ENCODE peak calls at places on chromosome 11, in five cellular contexts. P is osteoblast, X is psoas muscle, A is fibroblast of lung, I is colonic mucosa. C is an unnamed sample.

GRCh38 chr11:63548178-63548577 is 11.6 kb downstream of the PLAAT4 start:
- DNase-seq in P (no peak), X (no peak), A (no peak), I (peak), C (no peak)

GRCh38 chr11:10627306-10627705 is 58.8 kb upstream of the LYVE1 start:
- DNase-seq in P (no peak), X (no peak), A (no peak), I (no peak), C (no peak)

GRCh38 chr11:110251837-110252236 is 44.6 kb downstream of the RDX start:
- DNase-seq in P (no peak), X (no peak), A (peak), I (no peak), C (peak)

GRCh38 chr11:86182976-86183584 is 61.5 kb upstream of the EED start:
- DNase-seq in P (no peak), X (no peak), A (no peak), I (peak), C (no peak)

GRCh38 chr11:95767498-95767897 is 22.1 kb downstream of the FAM76B start:
- DNase-seq in P (no peak), X (no peak), A (peak), I (no peak), C (peak)

GRCh38 chr11:128451651-128452470 is 135.5 kb downstream of the ETS1 start:
- DNase-seq in P (peak), X (peak), A (peak), I (peak), C (peak)

GRCh38 chr11:122633219-122633829 is 22.2 kb upstream of the UBASH3B start:
- DNase-seq in P (no peak), X (no peak), A (peak), I (no peak), C (peak)

GRCh38 chr11:35364101-35364780 is 55.1 kb downstream of the SLC1A2 start:
- DNase-seq in P (no peak), X (peak), A (peak), I (peak), C (peak)

GRCh38 chr11:117410861-117411725 is 83.4 kb downstream of the CEP164 start:
- DNase-seq in P (peak), X (no peak), A (no peak), I (no peak), C (no peak)

GRCh38 chr11:80598905-80599304 is 1158.1 kb upstream of the TENM4 start:
- DNase-seq in P (no peak), X (no peak), A (no peak), I (no peak), C (no peak)

GRCh38 chr11:72263363-72263762 is 19.4 kb upstream of the PHOX2A start:
- DNase-seq in P (no peak), X (no peak), A (peak), I (no peak), C (peak)

GRCh38 chr11:12889243-12889642 is 119.9 kb upstream of the RASSF10 start:
- DNase-seq in P (peak), X (peak), A (peak), I (no peak), C (peak)

GRCh38 chr11:38392176-38392575 is 1794.1 kb upstream of the RAG2 start:
- DNase-seq in P (no peak), X (no peak), A (peak), I (no peak), C (peak)

GRCh38 chr11:8090756-8091155 is 9.7 kb downstream of the TUB start:
- DNase-seq in P (peak), X (no peak), A (peak), I (no peak), C (no peak)

GRCh38 chr11:28793282-28793738 is 685.1 kb downstream of the METTL15 start:
- DNase-seq in P (peak), X (no peak), A (no peak), I (no peak), C (no peak)

GRCh38 chr11:67463680-67464410 is 5.2 kb downstream of the TMEM134 start:
- DNase-seq in P (peak), X (peak), A (no peak), I (peak), C (no peak)

GRCh38 chr11:5204787-5205186 is 4.3 kb upstream of the OR51V1 start:
- DNase-seq in P (peak), X (no peak), A (peak), I (no peak), C (peak)

GRCh38 chr11:87263979-87264378 is 226.2 kb downstream of the TMEM135 start:
- DNase-seq in P (no peak), X (no peak), A (no peak), I (no peak), C (no peak)

GRCh38 chr11:38307455-38307854 is 1709.4 kb upstream of the RAG2 start:
- DNase-seq in P (no peak), X (no peak), A (no peak), I (no peak), C (no peak)

GRCh38 chr11:115817844-115818565 is 313.8 kb upstream of the CADM1 start:
- DNase-seq in P (no peak), X (no peak), A (no peak), I (no peak), C (no peak)

GRCh38 chr11:109946322-109946846 is 146.8 kb upstream of the ZC3H12C start:
- DNase-seq in P (peak), X (peak), A (peak), I (peak), C (peak)

GRCh38 chr11:117818036-117818858 is 6.3 kb downstream of the FXYD2 start:
- DNase-seq in P (peak), X (no peak), A (peak), I (no peak), C (peak)

GRCh38 chr11:35088676-35089075 is 50.3 kb upstream of the CD44 start:
- DNase-seq in P (peak), X (no peak), A (no peak), I (no peak), C (no peak)

GRCh38 chr11:20388096-20389055 is 860 bp downstream of the PRMT3 start:
- DNase-seq in P (peak), X (no peak), A (no peak), I (peak), C (peak)

GRCh38 chr11:111634981-111635705 is 32.9 kb downstream of the SIK2 start:
- DNase-seq in P (peak), X (no peak), A (peak), I (no peak), C (peak)

GRCh38 chr11:94574193-94574961 is 7.2 kb downstream of the PIWIL4 start:
- DNase-seq in P (peak), X (peak), A (peak), I (no peak), C (peak)

GRCh38 chr11:77121876-77122575 is 6.0 kb upstream of the MYO7A start:
- DNase-seq in P (no peak), X (no peak), A (no peak), I (no peak), C (no peak)

GRCh38 chr11:133681901-133682300 is 149.6 kb upstream of the OPCML start:
- DNase-seq in P (no peak), X (no peak), A (no peak), I (no peak), C (no peak)

GRCh38 chr11:35792148-35792845 is 129.7 kb downstream of the TRIM44 start:
- DNase-seq in P (no peak), X (no peak), A (peak), I (no peak), C (no peak)

GRCh38 chr11:115333106-115333505 is 171.1 kb downstream of the CADM1 start:
- DNase-seq in P (no peak), X (no peak), A (no peak), I (no peak), C (peak)

GRCh38 chr11:66188580-66188979 is 79.9 kb upstream of the RAB1B start:
- DNase-seq in P (peak), X (no peak), A (peak), I (no peak), C (peak)

DNA sequence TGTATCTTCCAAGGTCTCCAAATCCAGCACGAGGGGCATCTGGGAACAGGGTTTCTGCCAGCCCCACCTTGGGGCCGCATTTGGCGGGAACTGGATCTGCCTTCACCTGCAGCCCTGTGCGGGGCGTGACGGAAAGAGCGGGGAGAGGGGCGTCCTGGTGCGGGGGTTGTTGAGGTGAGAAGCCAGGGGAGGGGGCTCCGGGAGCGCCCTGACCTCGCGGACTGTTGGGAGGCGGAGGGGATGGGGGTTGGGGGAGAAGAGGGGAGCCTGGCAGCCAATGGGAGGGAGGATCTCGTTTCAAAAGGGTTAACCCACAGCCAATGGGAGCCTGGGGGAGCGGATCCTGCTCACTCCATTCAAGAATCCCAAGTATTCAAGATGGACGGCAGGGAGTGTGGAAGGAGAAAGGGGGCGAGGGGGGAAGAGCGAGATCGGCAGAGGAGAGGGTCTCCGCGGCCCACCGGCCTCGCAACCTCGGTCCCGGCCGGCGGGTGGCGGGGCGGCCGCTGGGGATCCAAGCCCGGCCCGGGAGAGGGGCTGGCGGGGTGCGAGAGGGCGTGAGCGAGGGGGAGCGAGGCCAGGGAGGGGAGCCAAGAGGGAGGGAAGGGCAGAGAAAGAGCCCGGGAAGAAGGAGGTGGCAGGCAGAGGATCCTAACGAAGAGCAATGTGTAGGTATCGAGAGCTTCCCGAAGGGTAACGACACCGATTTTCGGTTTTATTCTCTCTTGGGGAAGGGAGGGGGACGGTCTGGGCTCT is 11.5 kb downstream of the YPEL4 start:
- DNase-seq in P (peak), X (peak), A (peak), I (no peak), C (peak)
- H3K4me3 ChIP-seq in P (peak), X (peak), A (peak), I (peak), C (peak)

DNA sequence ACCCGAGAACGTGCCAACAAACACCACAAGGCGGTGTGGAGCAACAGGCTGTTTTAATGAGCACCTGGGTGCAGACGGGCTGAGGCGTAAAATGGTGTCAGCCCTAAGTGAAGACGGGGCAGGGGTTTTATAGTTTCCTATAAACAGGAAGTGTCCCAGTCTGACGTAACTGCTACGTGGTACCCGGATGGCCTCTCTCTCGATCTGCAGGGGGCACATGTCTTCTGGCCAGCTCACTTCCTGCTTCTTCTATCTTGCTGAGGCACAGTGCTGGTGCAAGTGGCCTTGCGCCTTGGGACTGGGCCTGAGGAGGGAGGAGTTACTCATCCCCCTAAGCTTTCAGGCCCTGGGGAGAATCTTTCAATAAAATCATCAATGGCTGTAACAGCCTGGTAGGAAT is 20.9 kb downstream of the OOSP3 start:
- DNase-seq in P (no peak), X (no peak), A (no peak), I (no peak), C (no peak)
- TF ChIP-seq CTCF in P (no peak), X (no peak), A (no peak), I (no peak), C (no peak)

GRCh38 chr11:6617315-6617781 is 1.9 kb downstream of the TPP1 start:
- DNase-seq in P (peak), X (no peak), A (no peak), I (no peak), C (no peak)
- H3K4me3 ChIP-seq in P (peak), X (peak), A (peak), I (peak), C (no peak)

GRCh38 chr11:19320764-19321163 is 80.0 kb upstream of the E2F8 start:
- DNase-seq in P (no peak), X (no peak), A (no peak), I (no peak), C (no peak)

GRCh38 chr11:19321351-19321750 is 80.6 kb upstream of the E2F8 start:
- DNase-seq in P (no peak), X (no peak), A (no peak), I (no peak), C (no peak)

GRCh38 chr11:19326499-19326898 is 85.8 kb upstream of the E2F8 start:
- DNase-seq in P (peak), X (no peak), A (peak), I (no peak), C (peak)

GRCh38 chr11:19327280-19327679 is 86.5 kb upstream of the E2F8 start:
- DNase-seq in P (no peak), X (no peak), A (no peak), I (no peak), C (no peak)

DNA sequence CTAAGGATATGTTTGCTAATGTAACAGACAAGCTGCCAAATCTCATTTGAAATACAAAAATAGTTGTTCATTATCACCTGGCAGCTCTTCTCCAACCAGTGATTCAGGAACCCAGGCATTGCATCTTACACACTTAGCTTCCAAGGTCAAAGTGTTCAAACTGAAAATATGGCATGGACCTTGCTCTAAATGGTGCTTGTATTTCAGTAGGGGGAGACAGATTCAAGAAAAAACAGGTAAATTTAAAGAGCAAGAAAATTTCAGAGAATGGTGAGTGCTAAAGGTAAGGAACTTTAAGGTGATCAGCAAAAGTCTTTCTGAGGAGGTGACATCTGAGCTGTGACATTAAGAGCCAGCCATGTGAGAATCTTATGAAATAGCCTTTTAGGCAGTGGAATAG is 82.8 kb upstream of the E2F8 start:
- DNase-seq in P (no peak), X (no peak), A (peak), I (no peak), C (no peak)
- TF ChIP-seq CTCF in P (peak), X (no peak), A (no peak), I (no peak), C (peak)